ENCODE peak calls at places on chromosomes 1 and 21, in nine cellular contexts. J is breast epithelium, W is pancreas, B is esophagus squamous epithelium, X is left ventricle myocardium inferior, P is body of pancreas, M is psoas muscle, D is cardiac muscle cell, V is heart right ventricle. U is an unnamed sample.
A peak's percentile ranks its signal among the peaks of the same experiment; 100 is the strongest.

GRCh38 chr1:225447649-225448048 is 19.8 kb upstream of the LBR start:
- DNase-seq in J (no peak), W (no peak), B (no peak), X (no peak), P (no peak), M (no peak), D (peak; percentile 65), V (no peak), U (no peak)

GRCh38 chr1:214550339-214551051 is 907 bp downstream of the PTPN14 start:
- DNase-seq in J (no peak), W (no peak), B (no peak), X (no peak), P (no peak), M (no peak), D (no peak), V (peak; percentile 14), U (peak; percentile 25)

GRCh38 chr21:15592271-15592860 is 137.4 kb upstream of the USP25 start:
- DNase-seq in J (no peak), W (no peak), B (no peak), X (no peak), P (no peak), M (no peak), D (peak; percentile 73), V (no peak), U (peak; percentile 32)

GRCh38 chr1:22039594-22040347 is 12.7 kb upstream of the CDC42 start:
- DNase-seq in J (no peak), W (peak; percentile 55), B (peak; percentile 55), X (peak; percentile 69), P (peak; percentile 50), M (peak; percentile 72), D (peak; percentile 71), V (peak; percentile 78), U (peak; percentile 35)

GRCh38 chr21:42424848-42425602 is 21.3 kb downstream of the UBASH3A start:
- DNase-seq in J (no peak), W (no peak), B (no peak), X (no peak), P (no peak), M (no peak), D (no peak), V (no peak), U (no peak)

GRCh38 chr21:17270234-17270633 is 242.6 kb upstream of the CXADR start:
- DNase-seq in J (no peak), W (no peak), B (no peak), X (peak; percentile 20), P (no peak), M (no peak), D (peak; percentile 72), V (no peak), U (peak; percentile 38)

GRCh38 chr1:70358921-70359564 is 4.5 kb upstream of the ANKRD13C start:
- DNase-seq in J (no peak), W (no peak), B (no peak), X (no peak), P (no peak), M (no peak), D (peak; percentile 13), V (no peak), U (peak; percentile 76)

GRCh38 chr21:38925923-38926322 is 120.2 kb downstream of the ETS2 start:
- DNase-seq in J (no peak), W (no peak), B (no peak), X (peak; percentile 58), P (peak; percentile 23), M (peak; percentile 83), D (peak; percentile 95), V (peak; percentile 71), U (peak; percentile 63)

GRCh38 chr1:10969267-10969970 is 43.0 kb upstream of the TARDBP start:
- DNase-seq in J (no peak), W (no peak), B (no peak), X (no peak), P (no peak), M (no peak), D (no peak), V (no peak), U (no peak)

GRCh38 chr21:36709030-36709867 is 10.3 kb downstream of the SIM2 start:
- DNase-seq in J (no peak), W (no peak), B (no peak), X (no peak), P (no peak), M (no peak), D (no peak), V (no peak), U (no peak)

GRCh38 chr1:94237291-94238226 is at the start of gene ARHGAP29:
- DNase-seq in J (peak; percentile 85), W (peak; percentile 84), B (no peak), X (peak; percentile 89), P (peak; percentile 89), M (peak; percentile 92), D (peak; percentile 86), V (peak; percentile 87), U (no peak)

GRCh38 chr21:33211305-33211704 is 18.4 kb upstream of the IFNAR2 start:
- DNase-seq in J (no peak), W (no peak), B (no peak), X (no peak), P (no peak), M (no peak), D (no peak), V (no peak), U (no peak)

GRCh38 chr1:159949123-159949522 is 3.7 kb upstream of the IGSF9 start:
- DNase-seq in J (no peak), W (no peak), B (no peak), X (no peak), P (no peak), M (no peak), D (no peak), V (no peak), U (no peak)

DNA sequence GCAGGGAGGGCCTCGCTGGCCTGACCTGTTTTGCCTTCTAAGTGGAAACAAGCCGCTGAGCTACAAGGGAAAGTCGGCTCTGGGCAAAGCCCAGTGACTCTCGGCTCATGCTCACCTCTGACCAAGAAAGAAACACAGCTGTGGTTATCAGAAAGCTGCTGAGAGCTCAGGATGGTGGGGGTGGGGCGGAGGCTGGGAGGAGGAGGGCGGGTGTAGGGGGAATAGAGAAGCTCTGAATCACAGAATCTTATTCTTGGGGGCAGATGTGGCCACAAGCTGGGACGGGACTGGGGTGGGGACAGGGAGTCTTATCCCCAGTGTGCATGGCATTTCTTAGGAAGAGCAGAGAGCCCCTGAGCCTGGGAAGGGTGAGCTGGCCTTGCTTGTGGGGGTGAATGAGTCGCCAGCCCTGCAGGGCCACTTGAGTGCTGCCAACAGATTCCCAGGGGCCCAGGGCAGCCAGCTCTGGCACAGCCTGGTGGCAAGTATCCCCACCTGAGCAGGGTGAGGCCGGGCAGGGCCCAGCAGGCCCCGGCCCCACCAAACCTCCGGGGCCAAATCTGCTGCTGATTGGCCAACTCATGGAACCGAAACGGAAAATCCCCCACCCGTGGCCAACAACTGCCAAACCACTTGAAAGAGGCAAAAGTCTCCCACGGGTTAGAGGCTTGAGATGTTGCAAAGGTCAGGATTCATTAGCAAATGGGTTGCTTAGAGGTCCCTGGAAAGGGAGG is 120.6 kb downstream of the SPSB1 start:
- DNase-seq in J (no peak), W (peak; percentile 75), B (peak; percentile 9), X (peak; percentile 55), P (peak; percentile 69), M (peak; percentile 84), D (peak; percentile 94), V (peak; percentile 59), U (peak; percentile 65)
- H3K27ac ChIP-seq in J (peak overlapping the region; percentile 84), W (peak overlapping the region; percentile 87), B (peak overlapping the region; percentile 95), X (peak overlapping the region; percentile 89), P (peak overlapping the region; percentile 89), M (peak overlapping the region; percentile 84), D (peak overlapping the region; percentile 91), V (peak overlapping the region; percentile 87), U (peak overlapping the region; percentile 66)

GRCh38 chr1:155947741-155948140 is 6.3 kb downstream of the RXFP4 start:
- DNase-seq in J (no peak), W (no peak), B (no peak), X (no peak), P (no peak), M (no peak), D (no peak), V (no peak), U (no peak)

GRCh38 chr1:155944396-155944728 is 2.9 kb downstream of the RXFP4 start:
- DNase-seq in J (no peak), W (no peak), B (no peak), X (no peak), P (no peak), M (no peak), D (no peak), V (no peak), U (no peak)

GRCh38 chr1:155947292-155947691 is 5.9 kb downstream of the RXFP4 start:
- DNase-seq in J (no peak), W (no peak), B (no peak), X (no peak), P (no peak), M (no peak), D (no peak), V (no peak), U (no peak)

GRCh38 chr1:155942578-155943141 is 1.2 kb downstream of the RXFP4 start:
- DNase-seq in J (no peak), W (no peak), B (no peak), X (no peak), P (no peak), M (no peak), D (no peak), V (no peak), U (no peak)

GRCh38 chr1:155946633-155947219 is 5.3 kb downstream of the RXFP4 start:
- DNase-seq in J (no peak), W (no peak), B (no peak), X (no peak), P (no peak), M (no peak), D (no peak), V (no peak), U (no peak)
- H3K27ac ChIP-seq in J (peak overlapping the region; percentile 59), W (peak overlapping the region; percentile 36), B (peak overlapping the region; percentile 52), X (peak overlapping the region; percentile 34), P (peak overlapping the region; percentile 84), M (no peak overlapping the region), D (peak overlapping the region; percentile 81), V (no peak overlapping the region), U (no peak overlapping the region)

DNA sequence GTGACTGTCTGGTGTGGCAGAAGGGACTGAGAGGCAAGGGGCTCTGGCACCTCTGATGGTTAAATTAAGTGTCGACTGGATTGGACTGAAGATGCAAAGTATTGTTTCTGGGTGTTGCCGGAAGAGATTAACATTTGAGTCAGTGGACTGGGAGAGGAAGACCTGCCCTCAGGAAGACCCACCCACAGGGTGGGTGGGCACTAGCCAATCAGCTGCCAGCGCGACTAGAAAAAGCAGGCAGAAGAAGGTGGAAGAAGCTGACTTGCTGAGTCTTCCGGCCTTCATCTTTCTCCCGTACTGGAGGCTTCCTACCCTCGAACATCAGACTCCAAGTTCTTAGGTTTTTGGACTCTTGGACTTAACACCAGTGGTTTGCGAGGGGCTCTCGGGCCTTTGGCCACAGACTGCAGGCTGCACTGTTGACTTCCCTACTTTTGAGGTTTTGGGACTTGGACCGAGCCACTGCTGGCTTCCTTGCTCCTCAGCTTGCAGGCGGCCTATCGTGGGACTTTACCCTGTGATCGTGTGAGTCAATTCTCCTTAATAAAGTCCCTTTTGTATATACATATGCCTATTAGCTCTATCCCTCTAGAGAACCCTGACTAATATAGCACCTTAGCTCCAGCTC is 79.6 kb downstream of the KAZN start:
- DNase-seq in J (no peak), W (no peak), B (no peak), X (no peak), P (no peak), M (no peak), D (no peak), V (no peak), U (no peak)
- H3K27ac ChIP-seq in J (no peak overlapping the region), W (no peak overlapping the region), B (no peak overlapping the region), X (no peak overlapping the region), P (no peak overlapping the region), M (no peak overlapping the region), D (peak overlapping the region; percentile 30), V (no peak overlapping the region), U (no peak overlapping the region)

DNA sequence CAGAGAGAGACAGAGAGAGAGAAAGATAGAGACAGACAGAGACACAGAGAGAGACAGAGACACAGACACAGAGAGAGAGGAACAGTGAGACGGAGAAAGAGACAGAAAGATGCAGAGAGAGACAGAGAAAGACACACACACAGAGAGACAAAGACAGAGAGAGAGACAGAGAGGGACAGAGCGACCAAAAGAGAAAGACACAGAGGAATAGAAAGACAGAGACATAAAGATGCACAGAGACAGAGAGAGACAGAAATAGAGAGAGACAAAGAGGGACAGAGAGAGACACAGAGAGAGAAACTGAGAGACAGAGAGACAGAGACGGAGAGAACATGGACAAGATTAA is 16.5 kb downstream of the WNT3A start:
- DNase-seq in J (no peak), W (no peak), B (no peak), X (no peak), P (no peak), M (no peak), D (no peak), V (no peak), U (no peak)
- H3K27ac ChIP-seq in J (no peak overlapping the region), W (no peak overlapping the region), B (no peak overlapping the region), X (no peak overlapping the region), P (no peak overlapping the region), M (no peak overlapping the region), D (no peak overlapping the region), V (no peak overlapping the region), U (no peak overlapping the region)